ENCODE peak calls at places on chromosomes 2 and 18, in seven cellular contexts. X, K, N, L, B, V and S are unnamed samples.

GRCh38 chr2:236934656-236935055 is 151.0 kb upstream of the COPS8 start:
- DNase-seq in X (no peak), K (no peak), N (no peak), L (no peak), B (no peak), V (no peak), S (no peak)

GRCh38 chr18:48902856-48903601 is 47.7 kb downstream of the SMAD7 start:
- DNase-seq in X (no peak), K (no peak), N (peak; percentile 93), L (no peak), B (peak; percentile 77), V (peak; percentile 85), S (peak; percentile 87)

GRCh38 chr2:132715986-132716385 is 46.0 kb upstream of the LYPD1 start:
- DNase-seq in X (no peak), K (no peak), N (no peak), L (peak; percentile 53), B (no peak), V (no peak), S (no peak)

GRCh38 chr2:84808279-84808678 is 72.6 kb downstream of the TRABD2A start:
- DNase-seq in X (no peak), K (no peak), N (no peak), L (no peak), B (no peak), V (no peak), S (no peak)

GRCh38 chr2:174003635-174004310 is 38.6 kb upstream of the SP3 start:
- DNase-seq in X (no peak), K (no peak), N (no peak), L (no peak), B (no peak), V (no peak), S (peak; percentile 61)

GRCh38 chr18:9321017-9321452 is 13.5 kb upstream of the TWSG1 start:
- DNase-seq in X (no peak), K (no peak), N (no peak), L (no peak), B (no peak), V (peak; percentile 78), S (no peak)

GRCh38 chr2:229454934-229455631 is 184.0 kb upstream of the PID1 start:
- DNase-seq in X (no peak), K (peak; percentile 81), N (no peak), L (peak; percentile 69), B (no peak), V (peak; percentile 99), S (no peak)

GRCh38 chr2:138827426-138828054 is 47.4 kb upstream of the NXPH2 start:
- DNase-seq in X (peak; percentile 72), K (peak; percentile 54), N (no peak), L (peak; percentile 73), B (peak; percentile 52), V (peak; percentile 61), S (no peak)

GRCh38 chr2:8487461-8487932 is 194.4 kb upstream of the ID2 start:
- DNase-seq in X (peak; percentile 32), K (no peak), N (no peak), L (no peak), B (no peak), V (peak; percentile 45), S (no peak)

GRCh38 chr2:201532686-201533304 is 81.3 kb downstream of the STRADB start:
- DNase-seq in X (no peak), K (peak; percentile 77), N (no peak), L (peak; percentile 95), B (no peak), V (peak; percentile 96), S (no peak)

GRCh38 chr18:33210575-33211189 is 229.8 kb downstream of the CCDC178 start:
- DNase-seq in X (peak; percentile 65), K (peak; percentile 11), N (no peak), L (peak; percentile 41), B (no peak), V (peak; percentile 4), S (no peak)

GRCh38 chr18:44869533-44869932 is 188.8 kb downstream of the SETBP1 start:
- DNase-seq in X (no peak), K (no peak), N (no peak), L (no peak), B (no peak), V (no peak), S (no peak)

GRCh38 chr2:229672021-229672420 is 42.3 kb downstream of the DNER start:
- DNase-seq in X (no peak), K (no peak), N (no peak), L (no peak), B (no peak), V (no peak), S (no peak)

GRCh38 chr2:64214281-64215115 is 70.3 kb upstream of the PELI1 start:
- DNase-seq in X (no peak), K (peak; percentile 95), N (no peak), L (no peak), B (no peak), V (peak; percentile 64), S (no peak)

GRCh38 chr18:76721207-76721996 is 101.0 kb upstream of the ZNF236 start:
- DNase-seq in X (no peak), K (no peak), N (no peak), L (no peak), B (peak; percentile 27), V (no peak), S (no peak)

GRCh38 chr18:28178720-28179119 is 1.8 kb upstream of the CDH2 start:
- DNase-seq in X (no peak), K (no peak), N (no peak), L (peak; percentile 61), B (no peak), V (peak; percentile 64), S (no peak)

GRCh38 chr2:83143946-83144345 is 1315.1 kb downstream of the SUCLG1 start:
- DNase-seq in X (no peak), K (no peak), N (no peak), L (no peak), B (no peak), V (no peak), S (no peak)

GRCh38 chr2:203242518-203242917 is 3.7 kb downstream of the CYP20A1 start:
- DNase-seq in X (no peak), K (no peak), N (no peak), L (no peak), B (no peak), V (no peak), S (no peak)

GRCh38 chr2:203237501-203238238 is 1.1 kb upstream of the CYP20A1 start:
- DNase-seq in X (no peak), K (no peak), N (no peak), L (no peak), B (no peak), V (no peak), S (no peak)

GRCh38 chr2:203238711-203239526 is at the start of gene CYP20A1:
- DNase-seq in X (peak; percentile 98), K (peak; percentile 97), N (peak; percentile 99), L (peak; percentile 96), B (peak; percentile 98), V (peak; percentile 91), S (peak; percentile 99)

GRCh38 chr2:203238329-203238710 is 498 bp upstream of the CYP20A1 start:
- DNase-seq in X (no peak), K (no peak), N (no peak), L (no peak), B (no peak), V (no peak), S (no peak)

GRCh38 chr2:203240491-203240890 is 1.7 kb downstream of the CYP20A1 start:
- DNase-seq in X (no peak), K (no peak), N (no peak), L (no peak), B (no peak), V (no peak), S (no peak)
- H3K4me3 ChIP-seq in X (peak overlapping the region; percentile 77), K (no peak overlapping the region), N (peak overlapping the region; percentile 87), L (peak overlapping the region; percentile 95), B (no peak overlapping the region), V (peak overlapping the region; percentile 91), S (peak overlapping the region; percentile 62)

GRCh38 chr2:149525323-149525722 is 62.3 kb downstream of the MMADHC start:
- DNase-seq in X (no peak), K (no peak), N (peak; percentile 55), L (no peak), B (no peak), V (no peak), S (no peak)

GRCh38 chr2:149526689-149527088 is 60.9 kb downstream of the MMADHC start:
- DNase-seq in X (no peak), K (no peak), N (no peak), L (no peak), B (no peak), V (no peak), S (no peak)

GRCh38 chr2:149527998-149528775 is 59.4 kb downstream of the MMADHC start:
- DNase-seq in X (peak; percentile 3), K (no peak), N (no peak), L (peak; percentile 52), B (no peak), V (no peak), S (no peak)
- H3K4me1 ChIP-seq in X (peaks cover 15% of the 10 kb centered on the region), K (no peaks in the 10 kb centered on the region), N (no peaks in the 10 kb centered on the region), L (peaks cover 15% of the 10 kb centered on the region), B (no peaks in the 10 kb centered on the region), V (peaks cover 3% of the 10 kb centered on the region), S (no peaks in the 10 kb centered on the region)

GRCh38 chr18:7116001-7116831 is 1.4 kb downstream of the LAMA1 start:
- DNase-seq in X (peak; percentile 90), K (peak; percentile 48), N (no peak), L (no peak), B (no peak), V (peak; percentile 26), S (no peak)

GRCh38 chr18:7116832-7117389 is 686 bp downstream of the LAMA1 start:
- DNase-seq in X (peak; percentile 83), K (peak; percentile 46), N (peak; percentile 79), L (no peak), B (no peak), V (no peak), S (no peak)

GRCh38 chr18:7122376-7122775 is 4.8 kb upstream of the LAMA1 start:
- DNase-seq in X (no peak), K (no peak), N (no peak), L (no peak), B (no peak), V (no peak), S (no peak)

DNA sequence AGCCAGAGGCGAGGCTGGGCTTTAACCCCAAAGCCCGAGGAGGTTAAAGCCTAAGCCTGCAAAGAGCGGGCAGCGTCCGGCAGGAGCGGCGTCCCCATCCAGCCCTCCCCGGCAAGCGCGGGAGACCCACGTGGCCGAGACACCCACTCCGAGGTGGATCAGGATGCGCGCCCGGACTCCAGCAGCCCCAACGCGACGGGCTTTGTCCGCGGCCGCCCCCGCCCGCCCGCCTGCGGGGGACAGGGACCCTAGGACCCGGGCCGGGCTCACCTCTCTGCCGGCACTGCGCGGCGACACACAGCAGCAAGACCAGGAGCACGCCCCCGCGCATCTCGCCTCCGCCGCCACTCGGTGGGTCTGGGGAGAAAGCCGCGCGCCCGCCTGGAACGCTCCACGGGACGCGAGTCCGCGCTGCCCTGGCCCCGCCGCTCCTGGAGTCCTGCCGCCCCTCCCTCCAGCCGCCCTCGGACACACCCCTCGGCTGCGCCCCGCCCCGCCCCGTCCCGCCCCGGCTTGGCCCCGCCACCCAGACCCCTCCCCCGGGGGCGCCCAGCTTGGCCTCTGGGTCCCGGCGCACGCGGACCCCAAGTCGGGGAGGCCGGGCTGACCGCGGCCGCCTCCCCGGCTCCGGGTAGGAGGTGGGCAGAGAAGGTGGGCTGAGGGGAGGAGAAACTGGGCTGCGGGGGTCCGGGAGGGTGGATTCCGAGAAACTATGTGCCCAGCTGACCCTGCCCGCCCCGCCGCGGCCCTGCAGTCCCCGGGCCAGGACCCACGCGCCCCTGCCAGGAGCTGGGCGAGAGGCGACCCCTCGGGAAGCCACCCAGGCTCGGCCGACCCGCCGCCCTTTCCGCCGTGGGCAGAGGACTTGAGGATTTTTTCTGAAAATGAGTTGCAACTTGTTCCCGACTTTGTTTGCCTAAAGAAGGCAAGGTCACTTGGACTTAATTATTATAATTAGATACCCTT is at the start of gene LAMA1:
- DNase-seq in X (peak; percentile 88), K (no peak), N (peak; percentile 84), L (no peak), B (no peak), V (no peak), S (peak; percentile 49)
- H3K4me3 ChIP-seq in X (peak within 1 kb of the TSS; percentile 95), K (peak within 1 kb of the TSS; percentile 92), N (peak within 1 kb of the TSS; percentile 50), L (no peak within 1 kb of the TSS), B (no peak within 1 kb of the TSS), V (peak within 1 kb of the TSS; percentile 63), S (peak within 1 kb of the TSS; percentile 62)

GRCh38 chr2:207141381-207141780 is 24.4 kb downstream of the KLF7 start:
- DNase-seq in X (no peak), K (no peak), N (no peak), L (no peak), B (no peak), V (no peak), S (no peak)
- H3K4me1 ChIP-seq in X (peaks cover 38% of the 10 kb centered on the region), K (peaks cover 9% of the 10 kb centered on the region), N (peaks cover 35% of the 10 kb centered on the region), L (no peaks in the 10 kb centered on the region), B (peaks cover 64% of the 10 kb centered on the region), V (peaks cover 29% of the 10 kb centered on the region), S (peaks cover 41% of the 10 kb centered on the region)